ENCODE peak calls at places on chromosomes 7 and 10, in ten cellular contexts. G is PC-3, R is A549, U is heart left ventricle, X is nephron progenitor cell, S is lower leg skin, Q is endothelial cell of umbilical vein, W is neural progenitor cell, F is lung, A is AG09309. Y is an unnamed sample.

GRCh38 chr7:25171516-25171915 is 46.5 kb upstream of the CYCS start:
- DNase-seq in G (no peak), Q (no peak), S (no peak), R (no peak), X (no peak), F (no peak), A (no peak), U (no peak), W (no peak), Y (no peak)

GRCh38 chr10:53690556-53691240 is 918.1 kb upstream of the MBL2 start:
- DNase-seq in W (no peak), R (no peak), S (no peak), Q (peak), F (no peak), A (no peak), X (peak), U (no peak), G (no peak), Y (no peak)

GRCh38 chr10:9501944-9502343 is 1447.5 kb downstream of the GATA3 start:
- DNase-seq in U (no peak), F (no peak), S (no peak), G (no peak), R (no peak), W (no peak), Q (no peak), A (no peak), X (no peak), Y (no peak)

GRCh38 chr10:79203014-79203675 is 134.4 kb downstream of the ZMIZ1 start:
- DNase-seq in W (no peak), A (no peak), Q (no peak), G (no peak), X (no peak), S (no peak), F (no peak), R (no peak), U (no peak), Y (no peak)

GRCh38 chr7:142720140-142720773 is 29.0 kb upstream of the PRSS1 start:
- DNase-seq in G (no peak), S (no peak), X (no peak), A (no peak), R (no peak), W (no peak), Q (no peak), U (no peak), F (no peak), Y (no peak)

GRCh38 chr10:71293446-71294090 is 25.5 kb upstream of the SLC29A3 start:
- DNase-seq in G (no peak), W (no peak), X (no peak), U (no peak), R (no peak), S (no peak), F (no peak), A (no peak), Q (no peak), Y (no peak)

GRCh38 chr10:36670616-36671402 is 454.6 kb upstream of the ANKRD30A start:
- DNase-seq in X (no peak), G (peak), A (peak), S (no peak), U (no peak), Q (peak), W (no peak), F (no peak), R (peak), Y (no peak)

GRCh38 chr10:126133906-126134703 is 237.7 kb downstream of the FANK1 start:
- DNase-seq in S (no peak), W (no peak), A (peak), Q (no peak), X (no peak), F (no peak), R (peak), G (peak), U (no peak), Y (no peak)

GRCh38 chr10:110512461-110513187 is 14.9 kb downstream of the DUSP5 start:
- DNase-seq in W (no peak), G (peak), S (no peak), R (peak), Q (peak), F (no peak), U (no peak), X (no peak), A (peak), Y (no peak)

GRCh38 chr10:48803831-48804584 is 119.3 kb downstream of the WDFY4 start:
- DNase-seq in W (no peak), U (no peak), A (no peak), S (no peak), X (no peak), R (no peak), F (no peak), Q (no peak), G (no peak), Y (no peak)

GRCh38 chr10:46020344-46020656 is 10.1 kb downstream of the NCOA4 start:
- DNase-seq in U (no peak), R (no peak), F (no peak), Q (no peak), X (no peak), W (no peak), S (no peak), G (no peak), A (no peak), Y (no peak)

GRCh38 chr7:35246819-35247218 is 7.1 kb downstream of the TBX20 start:
- DNase-seq in W (no peak), S (no peak), A (no peak), X (no peak), Q (no peak), G (no peak), R (no peak), U (no peak), F (no peak), Y (no peak)
- TF ChIP-seq CTCF in W (no peak), S (no peak), A (no peak), X (no peak), Q (no peak), G (no peak), R (no peak), U (no peak), F (no peak), Y (no peak)

DNA sequence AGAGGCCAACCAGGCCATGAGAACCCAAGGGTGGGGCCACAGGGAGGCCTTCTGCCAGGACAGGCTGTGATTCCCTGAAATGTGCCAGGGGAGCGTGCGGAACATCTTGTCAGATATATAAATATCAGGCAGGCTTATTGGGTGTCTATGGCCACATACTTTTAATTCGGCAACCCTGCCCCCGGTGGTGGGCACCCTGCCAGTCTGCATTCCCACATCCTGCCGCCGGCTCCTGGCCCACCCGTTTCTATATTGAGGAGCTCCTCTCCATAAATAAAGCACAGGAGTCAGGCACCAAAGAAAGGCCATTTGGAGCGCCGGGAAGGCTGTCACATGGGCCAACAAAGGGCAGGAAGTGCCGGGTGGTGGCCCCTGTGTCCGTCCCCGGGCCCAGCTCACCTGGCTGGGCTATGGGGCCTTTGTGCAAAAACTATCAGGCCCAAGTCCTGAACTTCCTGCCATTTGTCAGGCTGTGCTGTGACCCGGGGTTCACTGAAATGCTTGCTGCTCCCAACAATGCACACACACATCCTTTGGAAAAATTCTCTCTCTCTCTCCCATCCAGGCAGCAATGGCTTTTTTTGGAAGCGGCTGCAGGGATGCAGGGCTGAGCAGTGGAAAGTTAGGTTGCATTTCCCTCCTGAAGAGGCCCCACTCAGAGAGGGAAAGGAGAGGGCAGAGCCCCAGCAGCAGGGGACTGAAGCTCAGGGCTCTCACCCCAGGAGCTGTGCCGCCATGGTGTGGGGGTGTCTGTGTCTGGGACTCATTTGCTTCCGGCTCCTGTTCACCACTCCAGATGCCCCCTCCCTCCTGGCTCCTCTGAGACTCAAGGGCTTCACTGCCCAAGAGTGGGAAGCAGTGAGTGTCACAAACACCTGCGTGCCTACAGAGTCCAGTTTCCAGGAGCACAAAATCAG is 25.1 kb upstream of the PODXL start:
- DNase-seq in R (no peak), Q (peak), F (peak), W (no peak), S (peak), A (no peak), G (no peak), X (no peak), U (peak), Y (no peak)
- TF ChIP-seq CTCF in R (no peak), Q (no peak), F (no peak), W (peak), S (no peak), A (no peak), G (no peak), X (no peak), U (peak), Y (no peak)

DNA sequence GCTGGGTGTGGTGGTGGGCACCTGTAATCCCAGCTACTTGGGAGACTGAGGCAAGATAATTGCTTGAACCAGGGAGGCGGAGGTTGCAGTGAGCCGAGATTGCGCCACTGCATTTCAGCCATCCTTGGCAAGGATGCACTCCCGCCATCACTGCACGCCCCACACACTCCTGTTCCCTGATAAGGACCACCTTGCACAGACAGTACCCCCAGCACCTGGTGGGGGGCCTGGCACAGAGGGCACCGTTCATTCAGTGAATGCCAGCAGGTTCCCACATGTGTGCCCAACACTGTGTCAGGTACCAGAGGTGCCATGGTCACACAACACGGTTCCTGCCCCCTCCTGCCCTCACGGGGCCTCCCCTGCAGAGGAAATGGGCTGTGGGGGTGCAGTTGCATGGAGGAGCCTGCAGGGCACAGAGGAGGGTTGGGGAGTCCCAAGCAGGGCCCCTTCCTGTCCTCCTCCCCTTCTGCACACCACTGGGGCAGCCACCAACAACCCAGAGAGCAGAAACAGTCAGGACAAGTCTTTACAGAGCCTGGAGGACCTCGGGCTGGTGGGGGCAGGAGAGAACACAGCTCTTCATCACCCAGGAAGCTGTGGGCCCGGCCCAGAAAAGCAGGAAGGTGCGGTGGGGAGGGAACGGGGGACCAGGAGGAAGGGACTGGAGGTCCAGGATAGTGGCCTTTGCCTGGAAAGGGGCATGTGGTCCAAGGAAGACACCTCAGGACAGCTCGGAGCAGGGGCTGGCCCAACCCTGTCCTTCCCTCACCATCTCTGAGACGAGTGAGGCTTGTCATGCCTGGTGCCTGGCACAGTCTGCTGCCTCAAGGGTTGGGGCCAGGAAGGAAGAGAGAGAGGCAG is 7.1 kb downstream of the CRYGN start:
- DNase-seq in F (no peak), S (no peak), X (no peak), Q (no peak), A (no peak), G (no peak), U (no peak), W (no peak), R (no peak), Y (no peak)
- TF ChIP-seq CTCF in F (no peak), S (no peak), X (no peak), Q (no peak), A (no peak), G (no peak), U (no peak), W (no peak), R (no peak), Y (no peak)

GRCh38 chr7:101169838-101170531 is 4.6 kb upstream of the VGF start:
- DNase-seq in S (peak), G (peak), A (no peak), X (peak), W (peak), U (peak), R (peak), F (peak), Q (peak), Y (peak)

GRCh38 chr7:101172854-101173751 is 7.0 kb downstream of the NAT16 start:
- DNase-seq in G (peak), S (no peak), R (peak), X (no peak), W (no peak), F (peak), Q (peak), U (peak), A (no peak), Y (no peak)

GRCh38 chr7:101172005-101172853 is 6.9 kb upstream of the VGF start:
- DNase-seq in U (no peak), W (peak), F (no peak), A (no peak), X (no peak), S (no peak), R (no peak), Q (no peak), G (no peak), Y (no peak)

GRCh38 chr7:101170617-101171441 is 5.5 kb upstream of the VGF start:
- DNase-seq in S (no peak), F (no peak), X (no peak), A (no peak), Q (no peak), R (no peak), G (no peak), W (no peak), U (no peak), Y (no peak)

DNA sequence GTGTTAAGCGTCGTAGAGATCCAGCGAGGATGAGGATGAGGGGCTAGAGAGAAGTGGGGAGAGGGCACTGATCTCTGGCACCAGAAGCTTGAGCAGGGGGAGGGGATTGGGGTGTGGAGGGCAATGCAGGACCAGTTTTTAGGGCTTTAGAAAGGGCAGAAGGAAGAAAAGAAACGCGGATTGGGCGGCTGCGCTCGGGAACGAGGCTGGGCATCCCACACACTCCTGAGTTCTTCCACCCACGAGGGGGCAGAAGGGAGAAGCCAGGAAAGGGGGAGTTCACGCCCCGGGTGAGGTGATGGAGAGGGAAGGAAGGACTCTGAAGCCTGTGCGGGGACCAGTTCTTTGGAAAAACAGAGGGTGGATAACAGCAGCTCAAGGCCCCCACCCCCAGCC is 6.1 kb upstream of the VGF start:
- DNase-seq in S (no peak), X (no peak), R (no peak), U (no peak), G (no peak), A (no peak), F (no peak), Q (no peak), W (peak), Y (no peak)
- TF ChIP-seq CTCF in S (no peak), X (no peak), R (no peak), U (no peak), G (peak), A (peak), F (no peak), Q (no peak), W (peak), Y (peak)

GRCh38 chr7:6212008-6212407 is 60.4 kb downstream of the CYTH3 start:
- DNase-seq in G (no peak), Q (no peak), W (no peak), X (no peak), S (peak), F (no peak), U (no peak), A (no peak), R (no peak), Y (no peak)
- TF ChIP-seq CTCF in G (no peak), Q (no peak), W (no peak), X (no peak), S (no peak), F (no peak), U (no peak), A (no peak), R (no peak), Y (no peak)

GRCh38 chr7:114217026-114217425 is 197.6 kb upstream of the FOXP2 start:
- DNase-seq in W (no peak), X (no peak), S (no peak), Q (no peak), A (no peak), F (no peak), R (no peak), G (no peak), U (no peak), Y (no peak)
- TF ChIP-seq CTCF in W (no peak), X (no peak), S (no peak), Q (no peak), A (peak), F (no peak), R (no peak), G (peak), U (no peak), Y (no peak)

Y was measured in type B pancreatic cell.